ENCODE peak calls at places on chromosomes 16 and 17, in four cellular contexts. Z is esophagus squamous epithelium; B is CD4-positive, alpha-beta T cell; C is heart left ventricle. E is an unnamed sample.

GRCh38 chr17:64778367-64779290 is 116.5 kb upstream of the SMURF2 start:
- DNase-seq in Z (no peak), B (no peak), C (no peak), E (peak; percentile 48)

GRCh38 chr16:66881964-66882508 is 1.7 kb downstream of the PDP2 start:
- DNase-seq in Z (no peak), B (no peak), C (no peak), E (no peak)

GRCh38 chr16:67965668-67966548 is 2.5 kb downstream of the SLC12A4 start:
- DNase-seq in Z (no peak), B (no peak), C (no peak), E (no peak)

GRCh38 chr16:86929149-86929871 is 351.0 kb downstream of the FOXL1 start:
- DNase-seq in Z (no peak), B (no peak), C (peak; percentile 80), E (no peak)

GRCh38 chr16:15435216-15435864 is 952 bp downstream of the BMERB1 start:
- DNase-seq in Z (no peak), B (no peak), C (no peak), E (peak; percentile 26)

GRCh38 chr16:28984619-28985135 is at the start of gene LAT:
- DNase-seq in Z (no peak), B (peak; percentile 86), C (peak; percentile 74), E (no peak)

GRCh38 chr16:86611517-86611840 is 33.1 kb downstream of the FOXL1 start:
- DNase-seq in Z (no peak), B (no peak), C (no peak), E (no peak)

GRCh38 chr17:58932956-58933355 is 173.7 kb downstream of the TRIM37 start:
- DNase-seq in Z (no peak), B (no peak), C (no peak), E (no peak)

GRCh38 chr16:49000594-49000993 is 281.0 kb downstream of the CBLN1 start:
- DNase-seq in Z (no peak), B (no peak), C (no peak), E (peak; percentile 16)
- TF ChIP-seq CTCF in Z (peak; percentile 14), B (no peak), C (peak; percentile 55), E (peak; percentile 75)

GRCh38 chr17:68564415-68565111 is 36.6 kb downstream of the FAM20A start:
- DNase-seq in Z (no peak), B (no peak), C (no peak), E (no peak)

GRCh38 chr17:68565656-68566055 is 35.5 kb downstream of the FAM20A start:
- DNase-seq in Z (no peak), B (no peak), C (no peak), E (no peak)

GRCh38 chr17:68561319-68561718 is 39.8 kb downstream of the FAM20A start:
- DNase-seq in Z (no peak), B (no peak), C (no peak), E (no peak)

GRCh38 chr17:68566145-68566738 is 34.9 kb downstream of the FAM20A start:
- DNase-seq in Z (no peak), B (no peak), C (no peak), E (no peak)

DNA sequence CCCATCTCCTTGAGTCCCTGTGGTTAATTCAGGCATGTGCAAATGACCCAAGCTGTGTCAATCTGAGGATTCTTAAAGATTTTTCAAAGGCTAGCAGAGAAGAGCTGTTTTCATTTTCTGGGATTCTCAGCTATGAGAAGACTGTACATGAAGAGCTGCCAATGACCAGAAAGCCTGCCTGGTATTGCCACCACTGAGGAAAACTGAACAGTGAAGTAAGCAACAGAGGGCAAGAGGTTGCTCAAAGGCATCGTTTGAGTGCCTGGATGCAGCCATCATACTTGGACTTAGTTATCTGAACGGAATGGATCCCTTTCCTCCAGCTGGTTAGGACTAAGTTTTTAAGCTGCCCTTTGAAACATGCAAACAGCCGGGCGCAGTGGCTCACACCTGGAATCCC is 38.4 kb downstream of the FAM20A start:
- DNase-seq in Z (no peak), B (no peak), C (no peak), E (no peak)
- TF ChIP-seq CTCF in Z (no peak), B (no peak), C (no peak), E (no peak)

GRCh38 chr17:76797441-76797840 is 59.5 kb downstream of the MFSD11 start:
- DNase-seq in Z (no peak), B (no peak), C (no peak), E (no peak)
- TF ChIP-seq CTCF in Z (no peak), B (no peak), C (no peak), E (no peak)

GRCh38 chr16:3123986-3124886 is 10.6 kb upstream of the ZNF213 start:
- DNase-seq in Z (peak; percentile 67), B (peak; percentile 96), C (peak; percentile 97), E (peak; percentile 100)
- TF ChIP-seq CTCF in Z (no peak), B (peak; percentile 41), C (peak; percentile 23), E (no peak)

E was measured in nephron progenitor cell.